ENCODE peak calls at places on chromosomes 2 and 18, in five cellular contexts. C is gastrocnemius medialis, H is cardiac muscle cell, N is endodermal cell, W is mucosa of descending colon. V is an unnamed sample.
A peak's percentile ranks its signal among the peaks of the same experiment; 100 is the strongest.

GRCh38 chr2:208392300-208392699 is 14.3 kb upstream of the PTH2R start:
- DNase-seq in H (no peak), W (no peak), N (no peak), C (no peak), V (no peak)

GRCh38 chr18:13252696-13253410 is 34.3 kb downstream of the LDLRAD4 start:
- DNase-seq in W (no peak), H (no peak), C (no peak), N (peak; percentile 50), V (no peak)

GRCh38 chr2:185787530-185788145 is 49.0 kb downstream of the FSIP2 start:
- DNase-seq in N (no peak), W (no peak), C (no peak), H (no peak), V (no peak)

GRCh38 chr2:163419000-163419575 is 316.7 kb downstream of the FIGN start:
- DNase-seq in H (no peak), C (no peak), W (no peak), N (no peak), V (no peak)

GRCh38 chr2:8168876-8169275 is 513.0 kb upstream of the ID2 start:
- DNase-seq in W (no peak), N (no peak), C (no peak), H (no peak), V (no peak)

GRCh38 chr2:40276076-40276475 is 175.8 kb downstream of the SLC8A1 start:
- DNase-seq in C (no peak), N (no peak), W (no peak), H (no peak), V (no peak)

GRCh38 chr2:58428286-58428552 is 187.1 kb upstream of the FANCL start:
- DNase-seq in C (no peak), H (no peak), N (no peak), W (no peak), V (no peak)

GRCh38 chr2:88669371-88670214 is 21.9 kb upstream of the RPIA start:
- DNase-seq in W (no peak), C (no peak), H (peak; percentile 32), N (peak; percentile 71), V (no peak)

GRCh38 chr2:26696352-26696816 is 3.9 kb downstream of the KCNK3 start:
- DNase-seq in W (no peak), C (no peak), H (peak; percentile 34), N (peak; percentile 72), V (no peak)

GRCh38 chr2:235021752-235022151 is 69.9 kb downstream of the SH3BP4 start:
- DNase-seq in C (no peak), N (no peak), H (no peak), W (no peak), V (no peak)

GRCh38 chr18:40685241-40685640 is 1269.8 kb upstream of the PIK3C3 start:
- DNase-seq in C (no peak), N (no peak), H (no peak), W (no peak), V (no peak)

GRCh38 chr2:75709297-75709696 is 1.4 kb downstream of the GCFC2 start:
- DNase-seq in N (no peak), W (no peak), C (no peak), H (no peak), V (no peak)

GRCh38 chr2:235046561-235046960 is 94.7 kb downstream of the SH3BP4 start:
- DNase-seq in N (no peak), H (no peak), C (no peak), W (no peak), V (no peak)

DNA sequence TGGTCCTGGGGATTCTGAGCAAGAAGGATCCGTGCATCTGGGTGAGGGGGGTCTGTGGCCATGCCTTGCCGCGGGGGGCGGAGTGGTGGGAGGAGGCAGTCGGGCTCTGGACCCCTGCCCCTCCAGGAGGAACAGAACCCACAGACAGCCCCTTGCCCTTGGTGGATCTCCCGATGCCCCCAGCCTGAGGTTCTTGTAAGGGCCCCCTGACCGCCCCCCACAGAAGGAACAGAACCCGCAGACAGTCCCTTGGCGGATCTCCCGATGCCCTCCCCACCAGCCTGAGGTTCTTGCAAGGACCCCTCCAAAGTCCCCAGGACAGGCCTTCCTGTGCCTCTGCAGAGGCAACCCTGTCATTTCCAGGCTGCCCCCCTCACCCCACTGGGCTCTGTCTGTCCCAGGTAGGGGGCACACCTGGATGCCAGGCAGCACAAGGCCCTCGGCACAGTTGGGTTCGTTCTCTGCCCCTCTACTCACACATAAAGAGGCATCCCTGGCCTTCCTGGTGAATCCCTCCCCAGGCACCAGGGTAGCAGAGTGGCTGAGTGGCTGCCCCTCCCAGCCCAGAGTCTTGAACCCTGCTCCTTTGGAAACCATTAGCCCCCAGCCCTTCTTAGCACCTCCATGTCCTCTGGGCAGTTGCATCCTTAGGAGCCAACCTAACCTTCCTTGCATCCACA is 1.9 kb downstream of the GPC1 start:
- DNase-seq in H (no peak), C (peak; percentile 25), N (peak; percentile 44), W (peak; percentile 48), V (no peak)
- H3K4me3 ChIP-seq in H (no peak overlapping the region), C (peak overlapping the region; percentile 56), N (peak overlapping the region; percentile 80), W (no peak overlapping the region), V (peak overlapping the region; percentile 70)

GRCh38 chr2:64541547-64541946 is 17.4 kb downstream of the AFTPH start:
- DNase-seq in H (no peak), C (no peak), W (no peak), N (no peak), V (no peak)

GRCh38 chr2:64543006-64543697 is 19.0 kb downstream of the AFTPH start:
- DNase-seq in N (no peak), W (no peak), H (no peak), C (no peak), V (no peak)

GRCh38 chr2:64542071-64543005 is 18.2 kb downstream of the AFTPH start:
- DNase-seq in W (no peak), H (no peak), N (no peak), C (no peak), V (no peak)

GRCh38 chr2:64538764-64539433 is 14.8 kb downstream of the AFTPH start:
- DNase-seq in C (no peak), H (no peak), W (no peak), N (no peak), V (no peak)

GRCh38 chr2:64540615-64541014 is 16.5 kb downstream of the AFTPH start:
- DNase-seq in C (no peak), N (no peak), W (no peak), H (no peak), V (no peak)
- H3K4me1 ChIP-seq in C (peaks cover 8% of the 10 kb centered on the region), N (no peaks in the 10 kb centered on the region), W (peaks cover 4% of the 10 kb centered on the region), H (peaks cover 7% of the 10 kb centered on the region), V (peaks cover 20% of the 10 kb centered on the region)

GRCh38 chr18:67300498-67300897 is 216.0 kb downstream of the DSEL start:
- DNase-seq in W (no peak), C (no peak), H (no peak), N (no peak), V (no peak)

GRCh38 chr18:67305466-67305865 is 211.1 kb downstream of the DSEL start:
- DNase-seq in N (no peak), W (no peak), H (no peak), C (no peak), V (no peak)

GRCh38 chr18:67301592-67301991 is 214.9 kb downstream of the DSEL start:
- DNase-seq in W (no peak), N (no peak), H (no peak), C (no peak), V (no peak)

GRCh38 chr18:67302043-67302442 is 214.5 kb downstream of the DSEL start:
- DNase-seq in W (no peak), C (no peak), H (no peak), N (no peak), V (no peak)
- H3K4me3 ChIP-seq in W (no peak overlapping the region), C (no peak overlapping the region), H (no peak overlapping the region), N (no peak overlapping the region), V (no peak overlapping the region)

GRCh38 chr18:2715990-2716389 is 60.5 kb downstream of the SMCHD1 start:
- DNase-seq in H (no peak), W (no peak), N (no peak), C (no peak), V (no peak)

GRCh38 chr18:2716394-2717326 is 61.1 kb downstream of the SMCHD1 start:
- DNase-seq in C (peak; percentile 46), N (no peak), W (peak; percentile 43), H (no peak), V (peak; percentile 33)

GRCh38 chr18:2714140-2714539 is 58.6 kb downstream of the SMCHD1 start:
- DNase-seq in N (no peak), W (no peak), C (no peak), H (no peak), V (no peak)

GRCh38 chr18:2719040-2719439 is 63.5 kb downstream of the SMCHD1 start:
- DNase-seq in W (no peak), C (no peak), N (no peak), H (no peak), V (no peak)

DNA sequence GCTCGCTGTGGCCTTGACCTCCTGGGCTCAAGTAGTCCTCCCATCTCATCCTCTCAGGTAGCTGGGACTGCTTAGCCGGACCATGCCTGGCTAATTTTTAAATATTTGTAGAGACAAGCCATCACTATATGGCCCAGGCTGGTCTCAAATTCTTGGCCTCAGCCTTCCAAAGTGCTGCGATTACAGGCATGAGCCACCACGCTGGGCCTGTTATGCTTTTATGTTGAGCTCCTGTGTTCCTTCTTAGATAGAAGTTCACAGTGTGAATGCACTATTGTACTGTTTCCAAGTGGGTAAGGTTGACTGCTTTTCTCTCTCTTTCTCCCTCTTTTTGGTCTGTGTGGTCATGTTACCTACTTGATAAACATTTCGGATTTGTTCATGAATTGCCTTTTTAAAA is 61.9 kb downstream of the SMCHD1 start:
- DNase-seq in W (no peak), H (no peak), N (no peak), C (no peak), V (no peak)
- H3K4me1 ChIP-seq in W (no peaks in the 10 kb centered on the region), H (no peaks in the 10 kb centered on the region), N (no peaks in the 10 kb centered on the region), C (peaks cover 18% of the 10 kb centered on the region), V (peaks cover 18% of the 10 kb centered on the region)

GRCh38 chr2:121611730-121612705 is 37.2 kb downstream of the CLASP1 start:
- DNase-seq in C (no peak), W (no peak), H (no peak), N (no peak), V (no peak)
- H3K4me3 ChIP-seq in C (no peak overlapping the region), W (no peak overlapping the region), H (no peak overlapping the region), N (no peak overlapping the region), V (no peak overlapping the region)

DNA sequence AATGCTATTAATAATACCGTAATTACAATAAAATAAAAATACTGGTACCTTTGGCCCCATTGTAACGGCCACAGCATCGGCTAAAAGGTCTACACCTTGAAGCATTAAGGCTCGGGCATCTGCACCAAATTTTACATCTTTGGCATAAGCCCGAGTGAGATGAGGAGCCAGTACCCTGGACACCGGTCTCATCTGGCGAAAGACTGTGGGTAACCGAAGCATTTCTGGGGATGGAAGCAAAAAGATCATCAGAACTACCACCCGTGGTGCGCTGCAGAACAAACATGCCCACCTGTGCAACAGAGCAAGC is 1.1 kb downstream of the HSPD1 start:
- DNase-seq in W (no peak), C (no peak), H (no peak), N (no peak), V (no peak)
- H3K4me1 ChIP-seq in W (peaks cover 44% of the 10 kb centered on the region), C (peaks cover 45% of the 10 kb centered on the region), H (peaks cover 18% of the 10 kb centered on the region), N (peaks cover 14% of the 10 kb centered on the region), V (peaks cover 39% of the 10 kb centered on the region)

DNA sequence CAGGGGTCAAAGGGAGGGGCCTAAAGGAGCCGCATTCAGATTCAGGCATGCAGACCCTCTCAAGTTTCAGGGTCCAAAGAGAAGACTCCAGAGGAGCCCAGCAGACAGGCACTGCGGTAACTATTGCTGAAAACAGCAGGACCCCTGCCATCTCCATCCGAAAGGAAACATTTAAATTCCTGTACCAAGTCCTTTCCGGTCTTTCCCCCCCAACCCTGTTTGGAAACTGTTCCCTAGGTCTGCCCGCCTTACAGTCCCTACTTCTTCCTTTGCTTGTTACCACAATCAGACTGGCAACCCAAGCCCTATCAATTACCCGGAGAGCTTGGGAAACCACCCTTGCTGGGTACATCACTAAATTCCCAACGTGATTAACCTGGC is 82.0 kb downstream of the DNMT3A start:
- DNase-seq in C (no peak), H (peak; percentile 61), N (peak; percentile 94), W (no peak), V (no peak)
- H3K4me3 ChIP-seq in C (no peak overlapping the region), H (no peak overlapping the region), N (no peak overlapping the region), W (no peak overlapping the region), V (no peak overlapping the region)